ENCODE peak calls at places on chromosomes 1 and 21, in eight cellular contexts. Q is activated CD4-positive, CD25-positive, alpha-beta regulatory T cell treated with anti-CD3 and anti-CD28 coated beads, Interleukin-2, amount 50 U/mL, for 72 hours; O is nucleus accumbens; R is fibroblast of lung; A is heart left ventricle; E is ELR; L is stimulated activated CD4-positive, alpha-beta T cell treated with anti-CD3 and anti-CD28 coated beads, TNF-alpha, amount 100 ng/mL, for 1 hour; F is left ventricle myocardium inferior. M is an unnamed sample.

GRCh38 chr1:20373764-20374163 is 83.1 kb downstream of the VWA5B1 start:
- DNase-seq in Q (no peak), O (no peak), R (no peak), A (no peak), E (peak; percentile 47), L (no peak), F (no peak), M (no peak)

GRCh38 chr1:197942042-197942441 is 24.9 kb downstream of the LHX9 start:
- DNase-seq in Q (no peak), O (no peak), R (no peak), A (no peak), E (no peak), L (no peak), F (no peak), M (no peak)

GRCh38 chr1:212034516-212035122 is 738 bp downstream of the INTS7 start:
- DNase-seq in Q (no peak), O (no peak), R (no peak), A (no peak), E (no peak), L (no peak), F (no peak), M (no peak)

GRCh38 chr1:105652109-105652508 is 1404.4 kb upstream of the PRMT6 start:
- DNase-seq in Q (no peak), O (no peak), R (no peak), A (no peak), E (peak; percentile 9), L (no peak), F (no peak), M (no peak)

GRCh38 chr1:22122273-22123070 is 20.4 kb downstream of the WNT4 start:
- DNase-seq in Q (no peak), O (peak; percentile 37), R (no peak), A (no peak), E (no peak), L (no peak), F (no peak), M (no peak)

GRCh38 chr1:168112673-168113305 is 23.9 kb downstream of the GPR161 start:
- DNase-seq in Q (no peak), O (no peak), R (peak; percentile 49), A (no peak), E (peak; percentile 68), L (no peak), F (no peak), M (no peak)

GRCh38 chr1:84715620-84716019 is 25.4 kb upstream of the SSX2IP start:
- DNase-seq in Q (no peak), O (no peak), R (no peak), A (no peak), E (no peak), L (no peak), F (no peak), M (no peak)

GRCh38 chr1:2556277-2557145 is at the start of gene TNFRSF14:
- DNase-seq in Q (peak; percentile 71), O (no peak), R (peak; percentile 56), A (peak; percentile 49), E (peak; percentile 55), L (no peak), F (no peak), M (peak; percentile 79)

GRCh38 chr1:37739222-37739621 is 25.7 kb downstream of the EPHA10 start:
- DNase-seq in Q (no peak), O (no peak), R (no peak), A (no peak), E (peak; percentile 29), L (no peak), F (no peak), M (no peak)

GRCh38 chr1:75174031-75174760 is 40.0 kb downstream of the LHX8 start:
- DNase-seq in Q (no peak), O (no peak), R (no peak), A (no peak), E (no peak), L (no peak), F (no peak), M (no peak)

GRCh38 chr1:215425135-215425534 is 142.0 kb upstream of the KCTD3 start:
- DNase-seq in Q (no peak), O (no peak), R (no peak), A (no peak), E (no peak), L (no peak), F (no peak), M (no peak)

GRCh38 chr1:25472494-25472893 is 41.8 kb downstream of the MACO1 start:
- DNase-seq in Q (no peak), O (no peak), R (no peak), A (no peak), E (no peak), L (no peak), F (no peak), M (no peak)

GRCh38 chr21:31135536-31136184 is 97.4 kb upstream of the KRTAP19-8 start:
- DNase-seq in Q (no peak), O (no peak), R (no peak), A (no peak), E (no peak), L (no peak), F (no peak), M (no peak)

GRCh38 chr1:209491031-209491430 is 92.5 kb upstream of the CAMK1G start:
- DNase-seq in Q (no peak), O (no peak), R (no peak), A (no peak), E (no peak), L (no peak), F (no peak), M (no peak)

GRCh38 chr1:172041102-172041501 is 199.8 kb downstream of the DNM3 start:
- DNase-seq in Q (no peak), O (no peak), R (no peak), A (no peak), E (peak; percentile 9), L (no peak), F (no peak), M (no peak)

GRCh38 chr21:34908424-34909055 is 140.6 kb downstream of the RUNX1 start:
- DNase-seq in Q (no peak), O (no peak), R (peak; percentile 46), A (no peak), E (no peak), L (no peak), F (no peak), M (no peak)

GRCh38 chr1:61202854-61203603 is 120.7 kb downstream of the NFIA start:
- DNase-seq in Q (no peak), O (no peak), R (peak; percentile 92), A (no peak), E (no peak), L (no peak), F (no peak), M (no peak)

GRCh38 chr1:23951646-23952095 is 8.0 kb upstream of the PNRC2 start:
- DNase-seq in Q (no peak), O (no peak), R (peak; percentile 81), A (no peak), E (peak; percentile 90), L (no peak), F (no peak), M (no peak)

GRCh38 chr1:229402993-229403392 is 30.9 kb downstream of the ACTA1 start:
- DNase-seq in Q (no peak), O (no peak), R (no peak), A (no peak), E (no peak), L (no peak), F (no peak), M (no peak)

GRCh38 chr1:11882814-11883538 is 24.2 kb upstream of the NPPB start:
- DNase-seq in Q (no peak), O (no peak), R (no peak), A (peak; percentile 96), E (no peak), L (no peak), F (peak; percentile 90), M (no peak)

GRCh38 chr1:202207292-202207691 is 13.7 kb downstream of the LGR6 start:
- DNase-seq in Q (no peak), O (no peak), R (peak; percentile 76), A (no peak), E (peak; percentile 52), L (no peak), F (no peak), M (no peak)

GRCh38 chr1:1781526-1781903 is 3.2 kb upstream of the NADK start:
- DNase-seq in Q (no peak), O (no peak), R (no peak), A (no peak), E (no peak), L (no peak), F (no peak), M (no peak)

GRCh38 chr21:37660709-37661108 is 255.5 kb downstream of the KCNJ6 start:
- DNase-seq in Q (no peak), O (no peak), R (no peak), A (no peak), E (no peak), L (no peak), F (no peak), M (no peak)

GRCh38 chr1:36305915-36306209 is 306 bp upstream of the SH3D21 start:
- DNase-seq in Q (no peak), O (no peak), R (no peak), A (no peak), E (peak; percentile 17), L (no peak), F (no peak), M (no peak)

GRCh38 chr1:13593511-13594131 is 10.0 kb downstream of the PDPN start:
- DNase-seq in Q (no peak), O (peak; percentile 42), R (peak; percentile 65), A (peak; percentile 77), E (no peak), L (no peak), F (peak; percentile 44), M (peak; percentile 76)

GRCh38 chr1:91803133-91803532 is 82.8 kb downstream of the TGFBR3 start:
- DNase-seq in Q (no peak), O (no peak), R (no peak), A (no peak), E (no peak), L (no peak), F (no peak), M (no peak)